ENCODE peak calls at places on chromosomes 11 and 22, in five cellular contexts. One of them, this sample, is unnamed.

GRCh38 chr11:72787262-72788104 is 6.4 kb downstream of the STARD10 start:
- DNase-seq in transverse colon: peak
- DNase-seq in left lung: no peak
- DNase-seq in SK-N-SH: peak
- DNase-seq in brain microvascular endothelial cell: no peak
- DNase-seq in this sample: no peak

GRCh38 chr11:119193001-119193400 is 7.7 kb downstream of the NHERF4 start:
- DNase-seq in transverse colon: no peak
- DNase-seq in left lung: no peak
- DNase-seq in SK-N-SH: no peak
- DNase-seq in brain microvascular endothelial cell: no peak
- DNase-seq in this sample: no peak

GRCh38 chr11:57978686-57979531 is 44.8 kb upstream of the OR9Q1 start:
- DNase-seq in transverse colon: no peak
- DNase-seq in left lung: no peak
- DNase-seq in SK-N-SH: no peak
- DNase-seq in brain microvascular endothelial cell: no peak
- DNase-seq in this sample: no peak

GRCh38 chr11:70913715-70914231 is 338.6 kb downstream of the SHANK2 start:
- DNase-seq in transverse colon: peak
- DNase-seq in left lung: peak
- DNase-seq in SK-N-SH: no peak
- DNase-seq in brain microvascular endothelial cell: no peak
- DNase-seq in this sample: no peak

GRCh38 chr22:23402275-23403151 is 177.6 kb downstream of the IGLL1 start:
- DNase-seq in transverse colon: peak
- DNase-seq in left lung: peak
- DNase-seq in SK-N-SH: peak
- DNase-seq in brain microvascular endothelial cell: peak
- DNase-seq in this sample: no peak

GRCh38 chr11:1152316-1153104 is 5.2 kb upstream of the MUC5AC start:
- DNase-seq in transverse colon: no peak
- DNase-seq in left lung: peak
- DNase-seq in SK-N-SH: peak
- DNase-seq in brain microvascular endothelial cell: peak
- DNase-seq in this sample: peak

GRCh38 chr11:45411221-45411946 is 125.2 kb upstream of the SYT13 start:
- DNase-seq in transverse colon: no peak
- DNase-seq in left lung: no peak
- DNase-seq in SK-N-SH: peak
- DNase-seq in brain microvascular endothelial cell: peak
- DNase-seq in this sample: no peak

GRCh38 chr11:9600651-9601040 is 27.2 kb downstream of the WEE1 start:
- DNase-seq in transverse colon: no peak
- DNase-seq in left lung: no peak
- DNase-seq in SK-N-SH: no peak
- DNase-seq in brain microvascular endothelial cell: no peak
- DNase-seq in this sample: no peak

GRCh38 chr22:36107436-36107835 is 53.1 kb downstream of the APOL3 start:
- DNase-seq in transverse colon: no peak
- DNase-seq in left lung: no peak
- DNase-seq in SK-N-SH: no peak
- DNase-seq in brain microvascular endothelial cell: no peak
- DNase-seq in this sample: no peak

GRCh38 chr11:46649180-46649738 is 31.9 kb downstream of the ATG13 start:
- DNase-seq in transverse colon: peak
- DNase-seq in left lung: no peak
- DNase-seq in SK-N-SH: peak
- DNase-seq in brain microvascular endothelial cell: peak
- DNase-seq in this sample: peak

GRCh38 chr11:90594658-90595057 is 371.8 kb upstream of the CHORDC1 start:
- DNase-seq in transverse colon: no peak
- DNase-seq in left lung: no peak
- DNase-seq in SK-N-SH: peak
- DNase-seq in brain microvascular endothelial cell: no peak
- DNase-seq in this sample: no peak

GRCh38 chr22:49422668-49423067 is 405.0 kb downstream of the BRD1 start:
- DNase-seq in transverse colon: no peak
- DNase-seq in left lung: no peak
- DNase-seq in SK-N-SH: no peak
- DNase-seq in brain microvascular endothelial cell: no peak
- DNase-seq in this sample: no peak

GRCh38 chr11:100730266-100730665 is 43.2 kb downstream of the ARHGAP42 start:
- DNase-seq in transverse colon: no peak
- DNase-seq in left lung: no peak
- DNase-seq in SK-N-SH: no peak
- DNase-seq in brain microvascular endothelial cell: no peak
- DNase-seq in this sample: no peak

DNA sequence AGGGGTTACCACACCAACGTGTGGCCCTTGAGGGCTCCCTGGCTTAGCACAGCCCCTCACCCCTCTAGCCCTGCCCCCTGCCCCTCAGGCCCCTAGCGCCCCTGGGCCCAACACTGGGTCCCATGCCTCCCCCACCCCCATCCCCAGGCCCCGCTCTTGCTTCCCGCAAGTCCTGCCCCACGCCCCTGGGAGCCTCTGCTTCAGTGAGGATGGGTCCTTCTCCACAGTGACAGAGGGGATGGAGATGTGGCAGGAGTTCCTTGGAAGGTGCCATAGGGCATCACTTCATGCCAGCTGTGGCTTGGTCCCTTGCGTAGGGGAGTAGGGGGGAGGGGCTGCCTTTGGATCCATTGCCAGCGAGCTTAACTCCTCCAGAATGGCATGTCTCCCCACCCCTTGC is 9.5 kb upstream of the TBC1D22A start:
- DNase-seq in transverse colon: no peak
- DNase-seq in left lung: no peak
- DNase-seq in SK-N-SH: no peak
- DNase-seq in brain microvascular endothelial cell: no peak
- DNase-seq in this sample: no peak
- H3K27ac ChIP-seq in transverse colon: peak
- H3K27ac ChIP-seq in left lung: peak
- H3K27ac ChIP-seq in SK-N-SH: peak
- H3K27ac ChIP-seq in brain microvascular endothelial cell: peak
- H3K27ac ChIP-seq in this sample: peak

GRCh38 chr11:69212121-69213110 is 56.7 kb downstream of the SMIM38 start:
- DNase-seq in transverse colon: no peak
- DNase-seq in left lung: no peak
- DNase-seq in SK-N-SH: peak
- DNase-seq in brain microvascular endothelial cell: no peak
- DNase-seq in this sample: no peak
- TF ChIP-seq CTCF in transverse colon: no peak
- TF ChIP-seq CTCF in left lung: no peak
- TF ChIP-seq CTCF in SK-N-SH: peak
- TF ChIP-seq CTCF in brain microvascular endothelial cell: peak
- TF ChIP-seq CTCF in this sample: peak

GRCh38 chr11:36400768-36401455 is 104.8 kb downstream of the PRR5L start:
- DNase-seq in transverse colon: no peak
- DNase-seq in left lung: no peak
- DNase-seq in SK-N-SH: no peak
- DNase-seq in brain microvascular endothelial cell: no peak
- DNase-seq in this sample: no peak
- H3K4me3 ChIP-seq in transverse colon: no peak
- H3K4me3 ChIP-seq in left lung: no peak
- H3K4me3 ChIP-seq in SK-N-SH: no peak
- H3K4me3 ChIP-seq in brain microvascular endothelial cell: no peak
- H3K4me3 ChIP-seq in this sample: no peak

DNA sequence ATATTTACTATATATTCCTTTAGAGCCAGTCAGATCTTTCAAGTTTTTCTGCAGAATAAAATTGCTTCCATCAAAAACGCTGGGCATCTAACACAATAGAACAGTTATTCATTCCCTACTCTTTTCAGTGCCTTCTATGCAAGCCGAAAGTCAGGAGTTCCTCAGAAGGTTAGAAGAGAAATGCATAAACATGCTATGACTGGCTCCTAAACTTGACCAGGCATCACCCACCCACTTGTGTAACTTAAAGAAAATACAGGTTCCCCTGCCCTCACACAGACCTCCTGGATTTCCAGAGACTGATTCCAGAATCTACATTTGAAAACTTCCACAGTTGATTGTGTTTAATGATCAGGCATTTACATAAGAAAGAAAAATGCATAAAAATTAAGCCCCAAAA is 19.3 kb upstream of the ARHGAP32 start:
- DNase-seq in transverse colon: no peak
- DNase-seq in left lung: no peak
- DNase-seq in SK-N-SH: no peak
- DNase-seq in brain microvascular endothelial cell: no peak
- DNase-seq in this sample: no peak
- H3K27ac ChIP-seq in transverse colon: no peak
- H3K27ac ChIP-seq in left lung: no peak
- H3K27ac ChIP-seq in SK-N-SH: no peak
- H3K27ac ChIP-seq in brain microvascular endothelial cell: no peak
- H3K27ac ChIP-seq in this sample: no peak

GRCh38 chr11:132586801-132587200 is 945.5 kb downstream of the OPCML start:
- DNase-seq in transverse colon: no peak
- DNase-seq in left lung: no peak
- DNase-seq in SK-N-SH: no peak
- DNase-seq in brain microvascular endothelial cell: no peak
- DNase-seq in this sample: peak
- TF ChIP-seq CTCF in transverse colon: no peak
- TF ChIP-seq CTCF in left lung: no peak
- TF ChIP-seq CTCF in SK-N-SH: no peak
- TF ChIP-seq CTCF in brain microvascular endothelial cell: no peak
- TF ChIP-seq CTCF in this sample: no peak

DNA sequence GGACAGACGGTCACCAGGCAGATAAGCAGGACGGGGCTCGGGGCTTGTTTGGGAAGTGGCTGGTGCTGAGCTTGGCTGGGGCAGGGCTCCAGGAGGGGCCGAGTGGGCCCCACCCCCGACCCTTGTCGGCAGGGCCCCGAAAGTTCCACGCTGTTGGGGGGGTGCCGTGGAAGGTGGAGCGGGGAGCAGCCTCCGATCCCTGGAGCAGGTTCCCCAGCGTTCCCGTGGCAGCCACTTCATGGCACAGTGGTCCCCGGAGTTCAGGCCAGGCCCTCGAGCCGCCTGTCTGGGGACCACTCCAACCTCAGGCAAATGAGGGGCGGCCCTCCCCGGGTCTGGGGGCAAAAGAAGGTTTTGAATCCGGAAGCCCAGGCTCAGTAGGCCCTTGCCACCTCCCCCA is 46.7 kb upstream of the PPARA start:
- DNase-seq in transverse colon: no peak
- DNase-seq in left lung: no peak
- DNase-seq in SK-N-SH: no peak
- DNase-seq in brain microvascular endothelial cell: no peak
- DNase-seq in this sample: no peak
- H3K4me3 ChIP-seq in transverse colon: no peak
- H3K4me3 ChIP-seq in left lung: no peak
- H3K4me3 ChIP-seq in SK-N-SH: no peak
- H3K4me3 ChIP-seq in brain microvascular endothelial cell: no peak
- H3K4me3 ChIP-seq in this sample: no peak

GRCh38 chr11:68113986-68114385 is 7.2 kb downstream of the CHKA start:
- DNase-seq in transverse colon: no peak
- DNase-seq in left lung: no peak
- DNase-seq in SK-N-SH: no peak
- DNase-seq in brain microvascular endothelial cell: no peak
- DNase-seq in this sample: peak
- H3K27ac ChIP-seq in transverse colon: peak
- H3K27ac ChIP-seq in left lung: peak
- H3K27ac ChIP-seq in SK-N-SH: no peak
- H3K27ac ChIP-seq in brain microvascular endothelial cell: no peak
- H3K27ac ChIP-seq in this sample: no peak

DNA sequence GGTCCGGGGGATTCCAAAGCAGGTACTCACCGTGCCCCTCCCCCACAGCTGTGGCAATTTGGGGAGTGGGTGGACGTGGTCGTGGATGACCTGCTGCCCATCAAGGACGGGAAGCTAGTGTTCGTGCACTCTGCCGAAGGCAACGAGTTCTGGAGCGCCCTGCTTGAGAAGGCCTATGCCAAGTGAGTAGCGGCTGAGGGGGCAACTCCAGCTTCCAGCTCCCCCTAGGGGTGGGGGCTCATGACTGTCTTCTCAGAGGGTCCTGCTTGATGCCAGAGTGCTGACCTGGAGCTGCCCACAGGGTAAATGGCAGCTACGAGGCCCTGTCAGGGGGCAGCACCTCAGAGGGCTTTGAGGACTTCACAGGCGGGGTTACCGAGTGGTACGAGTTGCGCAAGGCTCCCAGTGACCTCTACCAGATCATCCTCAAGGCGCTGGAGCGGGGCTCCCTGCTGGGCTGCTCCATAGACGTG is 4.2 kb downstream of the CAPN1 start:
- DNase-seq in transverse colon: no peak
- DNase-seq in left lung: no peak
- DNase-seq in SK-N-SH: no peak
- DNase-seq in brain microvascular endothelial cell: no peak
- DNase-seq in this sample: no peak
- TF ChIP-seq CTCF in transverse colon: no peak
- TF ChIP-seq CTCF in left lung: no peak
- TF ChIP-seq CTCF in SK-N-SH: peak
- TF ChIP-seq CTCF in brain microvascular endothelial cell: peak
- TF ChIP-seq CTCF in this sample: no peak

This sample was measured in AG04450.